ENCODE peak calls at places on chromosome 21, in four cellular contexts. Z, L, N and R are unnamed samples.

GRCh38 chr21:36773111-36773510 is 74.2 kb downstream of the SIM2 start:
- DNase-seq in Z (no peak), L (peak), N (peak), R (no peak)

GRCh38 chr21:42002421-42002958 is 7.7 kb downstream of the ZBTB21 start:
- DNase-seq in Z (no peak), N (peak), L (no peak), R (no peak)

GRCh38 chr21:29217818-29218252 is 80.9 kb upstream of the BACH1 start:
- DNase-seq in N (peak), Z (no peak), L (no peak), R (no peak)

GRCh38 chr21:30044447-30045064 is 104.8 kb upstream of the GRIK1 start:
- DNase-seq in N (peak), Z (no peak), L (no peak), R (peak)

GRCh38 chr21:16551101-16551695 is 821.4 kb downstream of the USP25 start:
- DNase-seq in N (peak), L (no peak), Z (no peak), R (no peak)

GRCh38 chr21:26550357-26550756 is 22.7 kb downstream of the CYYR1 start:
- DNase-seq in L (no peak), Z (no peak), N (no peak), R (no peak)

GRCh38 chr21:38984982-38985422 is 179.3 kb downstream of the ETS2 start:
- DNase-seq in Z (peak), N (peak), L (no peak), R (no peak)

GRCh38 chr21:42467613-42467983 is 28.4 kb downstream of the RSPH1 start:
- DNase-seq in N (no peak), L (no peak), Z (no peak), R (no peak)

GRCh38 chr21:38267136-38267535 is 10.3 kb downstream of the KCNJ15 start:
- DNase-seq in L (no peak), N (no peak), Z (no peak), R (no peak)

GRCh38 chr21:14046401-14046800 is 164.4 kb downstream of the LIPI start:
- DNase-seq in Z (no peak), N (no peak), L (no peak), R (no peak)

GRCh38 chr21:36516271-36516670 is 36.3 kb upstream of the CLDN14 start:
- DNase-seq in Z (no peak), L (no peak), N (no peak), R (no peak)

DNA sequence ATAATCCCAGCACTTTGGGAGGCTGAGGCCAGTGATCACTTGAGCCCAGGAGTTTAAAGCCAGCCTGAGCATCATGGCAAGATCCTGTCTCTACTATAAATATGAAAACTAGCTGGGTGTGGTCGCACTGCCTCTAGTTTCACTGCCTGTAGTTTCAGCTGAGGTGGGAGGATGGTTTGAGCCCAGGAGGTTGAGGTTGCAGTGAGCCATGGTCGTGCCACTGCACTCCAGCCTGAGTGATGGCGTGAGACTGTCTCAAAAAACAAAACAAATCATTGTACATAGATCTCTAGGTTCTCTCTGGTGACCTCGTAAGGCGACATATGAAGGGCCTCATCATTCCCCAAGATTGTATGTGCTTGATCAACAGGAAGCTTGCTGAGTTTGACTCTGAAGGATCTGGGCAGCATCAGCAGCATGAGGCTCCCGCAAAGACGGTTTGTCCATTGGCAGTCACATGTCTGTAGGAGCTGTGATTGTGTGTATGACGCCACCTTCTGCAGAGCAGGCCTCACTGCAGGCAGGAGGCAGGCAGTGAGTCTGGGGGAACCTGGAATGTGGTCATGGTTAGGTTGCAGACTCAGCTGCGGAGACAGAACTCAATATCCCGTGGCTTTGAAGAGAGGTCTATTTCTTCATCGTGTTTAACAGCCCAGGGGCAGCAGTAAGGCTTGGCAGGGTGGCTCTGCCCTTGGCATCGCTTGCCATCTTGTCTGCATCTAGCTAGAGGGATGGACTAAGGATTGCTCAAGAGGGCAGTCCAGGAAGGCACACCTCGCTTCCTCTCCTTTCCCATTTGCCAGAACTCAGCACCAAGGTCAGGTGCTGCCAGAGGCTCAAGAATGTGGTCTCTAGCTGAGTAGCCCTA is 13.9 kb downstream of the ATP5PO start:
- DNase-seq in N (peak), Z (no peak), L (peak), R (no peak)
- TF ChIP-seq CTCF in N (peak), Z (peak), L (peak), R (peak)

GRCh38 chr21:34743831-34744230 is 75.0 kb downstream of the CLIC6 start:
- DNase-seq in N (peak), L (peak), Z (no peak), R (no peak)
- TF ChIP-seq CTCF in N (peak), L (no peak), Z (no peak), R (no peak)

DNA sequence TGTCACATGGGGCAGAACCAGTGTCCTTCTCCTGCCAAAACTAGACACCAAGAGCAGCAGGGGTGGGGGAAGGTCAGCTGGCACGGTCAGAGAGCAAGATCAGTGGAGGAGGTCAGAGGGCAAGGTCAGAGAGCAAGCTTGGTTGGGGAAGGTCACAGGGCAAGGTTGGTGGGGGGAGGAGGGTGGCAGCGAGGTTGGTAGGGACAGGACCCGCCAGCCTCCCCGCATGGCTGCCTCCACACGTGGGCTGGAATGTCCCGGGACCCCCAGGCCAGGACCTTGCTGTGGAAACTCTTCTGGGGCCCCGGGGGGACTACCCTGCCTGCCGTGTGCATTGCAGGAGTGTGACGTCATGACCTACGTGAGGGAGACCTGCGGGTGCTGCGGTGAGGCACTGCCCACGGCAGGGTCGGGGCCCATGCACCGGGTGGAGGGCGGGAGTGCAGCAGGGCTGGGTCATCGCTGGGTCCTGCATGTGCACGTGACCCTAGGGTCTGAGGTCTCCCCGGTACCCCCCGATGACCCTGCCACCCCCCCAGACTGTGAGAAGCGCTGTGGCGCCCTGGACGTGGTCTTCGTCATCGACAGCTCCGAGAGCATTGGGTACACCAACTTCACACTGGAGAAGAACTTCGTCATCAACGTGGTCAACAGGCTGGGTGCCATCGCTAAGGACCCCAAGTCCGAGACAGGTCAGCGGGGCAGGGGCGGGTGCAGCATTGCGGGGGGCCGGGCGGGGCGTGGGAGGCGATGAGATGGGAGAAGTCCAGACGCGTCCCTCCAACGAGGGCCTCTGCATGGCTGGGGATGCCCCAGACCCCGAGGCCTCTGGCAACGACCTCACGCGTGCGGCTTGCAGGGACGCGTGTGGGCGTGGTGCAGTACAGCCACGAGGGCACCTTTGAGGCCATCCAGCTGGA is 27.3 kb downstream of the COL6A2 start:
- DNase-seq in Z (no peak), N (no peak), L (peak), R (peak)
- TF ChIP-seq CTCF in Z (no peak), N (no peak), L (no peak), R (no peak)

GRCh38 chr21:45137612-45137937 is 63.2 kb downstream of the ADARB1 start:
- DNase-seq in L (no peak), N (no peak), Z (no peak), R (no peak)

GRCh38 chr21:45141507-45141906 is 67.1 kb downstream of the ADARB1 start:
- DNase-seq in Z (no peak), L (no peak), N (no peak), R (no peak)

GRCh38 chr21:45140346-45140940 is 66.1 kb downstream of the ADARB1 start:
- DNase-seq in Z (peak), N (peak), L (peak), R (peak)

GRCh38 chr21:45138199-45139002 is 64.0 kb downstream of the ADARB1 start:
- DNase-seq in L (peak), N (no peak), Z (peak), R (peak)

GRCh38 chr21:45139473-45139872 is 65.1 kb downstream of the ADARB1 start:
- DNase-seq in N (no peak), L (no peak), Z (no peak), R (no peak)
- TF ChIP-seq CTCF in N (no peak), L (no peak), Z (no peak), R (no peak)